ENCODE peak calls at places on chromosomes 11 and 22, in five cellular contexts. One of them, this sample, is unnamed.
A peak's percentile ranks its signal among the peaks of the same experiment; 100 is the strongest.

GRCh38 chr11:126956664-126957063 is 43.9 kb downstream of the KIRREL3 start:
- DNase-seq in activated T-helper 1 cell treated with Interleukin-2 at 50 U/mL for 16 hours: no peak
- DNase-seq in skeletal muscle cell: no peak
- DNase-seq in GDM1: no peak
- DNase-seq in H54: no peak
- DNase-seq in this sample: no peak

GRCh38 chr22:41036924-41037323 is 55.5 kb upstream of the EP300 start:
- DNase-seq in GDM1: no peak
- DNase-seq in skeletal muscle cell: no peak
- DNase-seq in H54: no peak
- DNase-seq in activated T-helper 1 cell treated with Interleukin-2 at 50 U/mL for 16 hours: no peak
- DNase-seq in this sample: no peak

GRCh38 chr11:32821517-32821916 is 8.2 kb upstream of the PRRG4 start:
- DNase-seq in activated T-helper 1 cell treated with Interleukin-2 at 50 U/mL for 16 hours: no peak
- DNase-seq in GDM1: no peak
- DNase-seq in H54: no peak
- DNase-seq in skeletal muscle cell: no peak
- DNase-seq in this sample: no peak

GRCh38 chr22:37802310-37803194 is 5.2 kb upstream of the GCAT start:
- DNase-seq in GDM1: peak; percentile 32
- DNase-seq in H54: no peak
- DNase-seq in skeletal muscle cell: no peak
- DNase-seq in activated T-helper 1 cell treated with Interleukin-2 at 50 U/mL for 16 hours: no peak
- DNase-seq in this sample: peak; percentile 25

GRCh38 chr11:87259731-87260130 is 222.0 kb downstream of the TMEM135 start:
- DNase-seq in H54: no peak
- DNase-seq in skeletal muscle cell: no peak
- DNase-seq in activated T-helper 1 cell treated with Interleukin-2 at 50 U/mL for 16 hours: no peak
- DNase-seq in GDM1: no peak
- DNase-seq in this sample: no peak

GRCh38 chr11:131217313-131218297 is 152.8 kb upstream of the NTM start:
- DNase-seq in GDM1: no peak
- DNase-seq in activated T-helper 1 cell treated with Interleukin-2 at 50 U/mL for 16 hours: no peak
- DNase-seq in H54: no peak
- DNase-seq in skeletal muscle cell: no peak
- DNase-seq in this sample: no peak

GRCh38 chr22:48902001-48902869 is 925.4 kb downstream of the BRD1 start:
- DNase-seq in skeletal muscle cell: no peak
- DNase-seq in GDM1: no peak
- DNase-seq in H54: no peak
- DNase-seq in activated T-helper 1 cell treated with Interleukin-2 at 50 U/mL for 16 hours: no peak
- DNase-seq in this sample: no peak

GRCh38 chr11:56089697-56090096 is 3.4 kb upstream of the OR8I2 start:
- DNase-seq in GDM1: no peak
- DNase-seq in activated T-helper 1 cell treated with Interleukin-2 at 50 U/mL for 16 hours: no peak
- DNase-seq in skeletal muscle cell: no peak
- DNase-seq in H54: no peak
- DNase-seq in this sample: no peak

GRCh38 chr11:125170001-125170405 is 5.5 kb downstream of the PKNOX2 start:
- DNase-seq in skeletal muscle cell: no peak
- DNase-seq in GDM1: no peak
- DNase-seq in H54: no peak
- DNase-seq in activated T-helper 1 cell treated with Interleukin-2 at 50 U/mL for 16 hours: no peak
- DNase-seq in this sample: no peak

GRCh38 chr11:13939952-13940610 is 22.4 kb upstream of the SPON1 start:
- DNase-seq in GDM1: no peak
- DNase-seq in skeletal muscle cell: no peak
- DNase-seq in H54: peak; percentile 60
- DNase-seq in activated T-helper 1 cell treated with Interleukin-2 at 50 U/mL for 16 hours: no peak
- DNase-seq in this sample: no peak

This sample was measured in AML-193.